ENCODE peak calls at places on chromosomes 16 and 17, in four cellular contexts. U is testis, D is breast epithelium, S is heart left ventricle. H is an unnamed sample.

GRCh38 chr16:76532188-76532973 is 255.2 kb downstream of the CNTNAP4 start:
- DNase-seq in D (no peak), S (no peak), U (no peak), H (no peak)

GRCh38 chr16:53769787-53770186 is 65.8 kb downstream of the FTO start:
- DNase-seq in D (no peak), U (no peak), S (no peak), H (no peak)

GRCh38 chr17:83183951-83184506 is 104.6 kb downstream of the METRNL start:
- DNase-seq in D (peak), U (no peak), S (peak), H (no peak)

GRCh38 chr16:89971495-89972243 is 23.1 kb downstream of the DEF8 start:
- DNase-seq in U (peak), S (no peak), D (no peak), H (no peak)

GRCh38 chr17:47739150-47739549 is 6.1 kb downstream of the TBX21 start:
- DNase-seq in D (no peak), U (no peak), S (no peak), H (no peak)

GRCh38 chr17:77637807-77638182 is 320.7 kb upstream of the TNRC6C start:
- DNase-seq in D (no peak), S (no peak), U (no peak), H (no peak)

GRCh38 chr17:6506679-6507231 is 49.6 kb downstream of the PITPNM3 start:
- DNase-seq in S (no peak), U (no peak), D (no peak), H (peak)

GRCh38 chr17:76687278-76688164 is 23.2 kb downstream of the MXRA7 start:
- DNase-seq in D (no peak), U (peak), S (peak), H (no peak)

GRCh38 chr17:38674013-38674748 is 576 bp downstream of the EPOP start:
- DNase-seq in D (no peak), S (no peak), U (no peak), H (no peak)

GRCh38 chr16:11292076-11292748 is 11.1 kb upstream of the PRM1 start:
- DNase-seq in D (no peak), U (no peak), S (no peak), H (no peak)

GRCh38 chr16:7497667-7498066 is 165.0 kb downstream of the RBFOX1 start:
- DNase-seq in U (no peak), D (no peak), S (no peak), H (no peak)

GRCh38 chr16:89899879-89900481 is 18.7 kb upstream of the MC1R start:
- DNase-seq in U (no peak), D (no peak), S (no peak), H (no peak)

GRCh38 chr16:3495166-3495565 is at the start of gene C16orf90:
- DNase-seq in D (no peak), U (no peak), S (no peak), H (no peak)

GRCh38 chr16:89600427-89600826 is 13.0 kb upstream of the DPEP1 start:
- DNase-seq in U (no peak), D (no peak), S (no peak), H (no peak)

GRCh38 chr17:57544834-57545463 is 200.2 kb downstream of the CCDC182 start:
- DNase-seq in U (no peak), D (no peak), S (no peak), H (no peak)

GRCh38 chr17:71117461-71117860 is 948.1 kb downstream of the KCNJ2 start:
- DNase-seq in S (no peak), D (no peak), U (no peak), H (no peak)

GRCh38 chr16:88442811-88443576 is 10.1 kb upstream of the ZFPM1 start:
- DNase-seq in D (peak), S (peak), U (peak), H (peak)

GRCh38 chr17:47665655-47666054 is 15.9 kb downstream of the KPNB1 start:
- DNase-seq in D (no peak), S (no peak), U (no peak), H (no peak)

GRCh38 chr17:19384723-19385391 is 2.1 kb downstream of the MFAP4 start:
- DNase-seq in S (peak), U (peak), D (peak), H (no peak)

GRCh38 chr16:70438325-70438982 is 446 bp downstream of the ST3GAL2 start:
- DNase-seq in S (peak), D (no peak), U (no peak), H (no peak)

GRCh38 chr17:13812350-13812749 is 210.6 kb upstream of the HS3ST3A1 start:
- DNase-seq in S (no peak), D (no peak), U (no peak), H (no peak)

GRCh38 chr17:56943505-56944125 is 17.2 kb downstream of the COIL start:
- DNase-seq in S (no peak), D (no peak), U (no peak), H (no peak)

GRCh38 chr17:63792055-63792729 is 18.2 kb downstream of the DDX42 start:
- DNase-seq in S (no peak), U (no peak), D (no peak), H (no peak)

GRCh38 chr17:660453-660852 is 54.2 kb downstream of the VPS53 start:
- DNase-seq in S (no peak), D (no peak), U (no peak), H (no peak)

GRCh38 chr16:92431-93339 is 14.7 kb downstream of the MPG start:
- DNase-seq in D (no peak), S (no peak), U (no peak), H (no peak)

GRCh38 chr17:56478836-56479447 is 114.6 kb upstream of the NOG start:
- DNase-seq in D (no peak), S (no peak), U (peak), H (peak)

GRCh38 chr16:1877804-1878203 is 5.8 kb upstream of the MEIOB start:
- DNase-seq in U (no peak), S (no peak), D (no peak), H (no peak)

DNA sequence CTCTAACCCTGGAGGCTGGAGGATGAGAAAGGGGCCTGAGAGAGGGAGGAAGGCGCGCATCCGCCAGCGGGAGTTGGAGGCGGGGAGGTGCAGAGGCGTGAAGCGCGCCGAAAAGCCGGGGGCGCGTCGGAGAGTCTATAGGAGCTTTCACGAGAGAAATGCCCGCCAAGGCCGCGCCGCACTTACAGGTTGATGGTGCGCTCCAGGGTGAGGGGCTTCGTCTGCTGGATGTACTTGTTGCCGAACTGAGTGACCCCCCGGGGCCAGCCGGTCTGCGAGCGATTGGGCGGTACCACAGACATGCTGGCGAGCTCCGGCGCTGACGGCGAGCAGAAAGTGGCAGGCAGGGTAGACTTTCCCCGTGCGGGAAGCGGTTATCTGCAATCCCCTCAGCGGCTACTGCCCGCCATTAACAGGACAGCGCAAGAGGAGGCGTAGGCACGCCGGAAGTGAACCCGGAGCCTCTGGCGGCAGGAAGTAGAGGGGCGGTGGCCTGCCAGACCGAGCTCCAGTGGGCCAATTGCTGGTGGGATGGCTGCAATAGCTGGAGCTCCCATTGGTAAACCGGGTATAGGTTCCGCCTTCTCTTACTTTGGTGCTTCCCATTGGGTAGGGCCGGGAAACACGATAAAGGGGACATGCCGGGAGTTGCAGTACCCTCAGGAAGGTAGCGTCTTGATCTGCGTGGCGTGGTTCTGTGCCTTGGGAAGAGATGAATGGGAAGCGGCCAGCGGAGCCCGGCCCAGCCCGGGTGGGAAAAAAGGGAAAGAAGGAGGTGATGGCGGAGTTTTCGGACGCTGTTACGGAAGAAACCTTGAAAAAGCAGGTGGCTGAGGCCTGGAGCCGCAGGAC is at the start of the genes NUDT21 and OGFOD1:
- DNase-seq in U (peak), S (peak), D (peak), H (peak)
- TF ChIP-seq POLR2A in U (peak), S (peak), D (peak), H (peak)

GRCh38 chr17:3963214-3964201 is 729 bp downstream of the ATP2A3 start:
- DNase-seq in D (no peak), S (no peak), U (no peak), H (no peak)
- TF ChIP-seq POLR2A in D (no peak), S (no peak), U (no peak), H (no peak)

GRCh38 chr16:31886227-31886626 is 12.6 kb downstream of the ZNF267 start:
- DNase-seq in S (no peak), D (no peak), U (no peak), H (no peak)
- TF ChIP-seq POLR2A in S (no peak), D (no peak), U (no peak), H (no peak)

GRCh38 chr16:68416057-68417046 is 32.0 kb downstream of the SMPD3 start:
- DNase-seq in D (peak), S (no peak), U (no peak), H (no peak)
- TF ChIP-seq POLR2A in D (no peak), S (no peak), U (no peak), H (no peak)

DNA sequence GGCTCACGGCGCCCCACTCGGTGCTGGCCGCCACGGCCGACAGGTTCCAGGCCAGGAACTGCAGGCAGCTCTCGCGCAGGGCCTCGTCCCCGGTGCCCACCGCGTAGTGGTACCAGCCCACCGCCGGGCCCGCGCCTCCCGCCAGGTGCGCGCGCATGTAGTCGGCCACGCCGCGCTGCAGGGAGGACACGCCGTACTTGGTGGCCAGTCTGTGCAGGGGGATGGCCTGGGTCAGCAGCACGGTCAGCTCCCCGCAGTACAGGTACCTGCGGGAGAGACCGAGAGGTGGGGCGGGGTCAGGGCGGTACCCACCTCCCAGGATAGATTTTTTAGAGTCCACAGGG is 4.2 kb downstream of the BTBD17 start:
- DNase-seq in S (no peak), D (no peak), U (peak), H (no peak)
- TF ChIP-seq POLR2A in S (no peak), D (no peak), U (no peak), H (no peak)

GRCh38 chr17:18364166-18364565 is 816 bp upstream of the SHMT1 start:
- DNase-seq in D (no peak), U (no peak), S (no peak), H (no peak)

GRCh38 chr17:18361837-18362380 is 1.4 kb downstream of the SHMT1 start:
- DNase-seq in D (no peak), S (no peak), U (no peak), H (no peak)

GRCh38 chr17:18360518-18360917 is 2.8 kb downstream of the SHMT1 start:
- DNase-seq in U (no peak), S (no peak), D (no peak), H (no peak)

GRCh38 chr17:18363021-18363941 is at the start of gene SHMT1:
- DNase-seq in D (peak), S (peak), U (peak), H (peak)

GRCh38 chr17:18362509-18363020 is 785 bp downstream of the SHMT1 start:
- DNase-seq in D (peak), U (peak), S (peak), H (peak)
- TF ChIP-seq POLR2A in D (no peak), U (no peak), S (no peak), H (no peak)

DNA sequence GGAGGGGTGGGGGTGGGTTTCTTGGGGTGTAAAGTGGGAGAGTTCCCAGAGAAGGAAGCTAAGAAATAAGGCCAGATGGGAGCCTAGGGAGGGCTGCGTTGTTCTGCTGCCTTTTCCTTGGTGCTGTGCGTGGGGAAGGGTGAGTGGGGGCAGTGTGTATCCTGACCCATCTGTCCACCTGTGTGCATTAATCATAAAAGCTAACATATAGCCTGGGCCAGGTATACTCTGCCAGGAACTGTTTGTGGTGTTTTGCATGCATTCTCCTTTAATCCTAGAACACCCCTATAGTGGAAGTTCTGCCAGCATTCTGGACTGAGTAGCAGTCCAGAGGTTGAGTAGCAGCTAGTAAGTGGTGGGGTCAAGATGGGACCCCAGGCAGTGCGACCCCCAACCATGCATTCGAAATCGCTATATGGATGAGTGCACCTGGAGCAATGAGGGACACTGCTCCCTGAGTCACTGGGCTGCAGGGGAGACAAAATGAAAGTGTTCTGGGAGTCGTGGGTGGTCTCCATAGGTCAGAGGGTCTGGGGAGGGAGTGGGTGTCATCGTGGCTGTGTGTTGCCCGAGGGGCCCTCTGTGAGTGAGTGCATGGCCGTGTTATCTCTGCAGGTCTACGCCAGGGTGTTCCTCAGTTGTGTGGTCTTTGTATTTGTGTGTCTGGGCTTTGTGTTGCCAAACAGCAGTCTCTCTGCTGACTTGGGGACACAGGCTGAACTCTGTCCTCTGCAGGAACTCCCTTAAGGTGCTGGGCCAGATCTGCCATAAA is 1.3 kb downstream of the ERBB2 start:
- DNase-seq in D (peak), U (no peak), S (no peak), H (no peak)
- TF ChIP-seq POLR2A in D (no peak), U (no peak), S (no peak), H (no peak)

H was measured in H54.